ENCODE peak calls at places on chromosomes 13 and 19, in nine cellular contexts. I is endothelial cell, C is dorsolateral prefrontal cortex, S is psoas muscle, D is Calu3, V is kidney epithelial cell, U is cardiac muscle cell, Q is GM23338, A is MCF 10A. R is an unnamed sample.

GRCh38 chr13:110524484-110525254 is 36.9 kb downstream of the RAB20 start:
- DNase-seq in I (no peak), C (no peak), S (peak), D (peak), V (no peak), U (no peak), Q (no peak), A (peak), R (peak)

GRCh38 chr19:19499272-19499995 is 15.9 kb downstream of the TSSK6 start:
- DNase-seq in I (no peak), C (no peak), S (no peak), D (no peak), V (no peak), U (no peak), Q (no peak), A (no peak), R (no peak)

GRCh38 chr13:59957438-59957837 is 206.3 kb downstream of the DIAPH3 start:
- DNase-seq in I (no peak), C (no peak), S (no peak), D (no peak), V (no peak), U (no peak), Q (no peak), A (no peak), R (no peak)

GRCh38 chr19:50717026-50717723 is 2.4 kb downstream of the SHANK1 start:
- DNase-seq in I (no peak), C (no peak), S (no peak), D (no peak), V (no peak), U (no peak), Q (no peak), A (no peak), R (no peak)

GRCh38 chr13:101514695-101515275 is 62.3 kb downstream of the ITGBL1 start:
- DNase-seq in I (peak), C (no peak), S (no peak), D (peak), V (peak), U (peak), Q (peak), A (peak), R (peak)

GRCh38 chr13:33285420-33286124 is at the start of gene STARD13:
- DNase-seq in I (peak), C (peak), S (peak), D (peak), V (peak), U (peak), Q (peak), A (peak), R (peak)

GRCh38 chr19:11767633-11768133 is 883 bp downstream of the ZNF441 start:
- DNase-seq in I (no peak), C (peak), S (peak), D (peak), V (peak), U (peak), Q (peak), A (peak), R (peak)

GRCh38 chr13:27271572-27272096 is 1.0 kb downstream of the RASL11A start:
- DNase-seq in I (no peak), C (no peak), S (no peak), D (no peak), V (no peak), U (no peak), Q (no peak), A (no peak), R (no peak)

GRCh38 chr19:53467503-53468262 is at the start of gene ZNF813:
- DNase-seq in I (peak), C (peak), S (peak), D (no peak), V (peak), U (peak), Q (peak), A (peak), R (peak)

GRCh38 chr13:66805657-66806056 is 424.5 kb downstream of the PCDH9 start:
- DNase-seq in I (no peak), C (no peak), S (no peak), D (no peak), V (no peak), U (no peak), Q (no peak), A (peak), R (no peak)

GRCh38 chr13:30276178-30276577 is 31.2 kb downstream of the KATNAL1 start:
- DNase-seq in I (no peak), C (no peak), S (no peak), D (no peak), V (peak), U (no peak), Q (no peak), A (no peak), R (no peak)

GRCh38 chr13:113951246-113951999 is 22.5 kb downstream of the C13orf46 start:
- DNase-seq in I (peak), C (peak), S (peak), D (peak), V (no peak), U (peak), Q (peak), A (peak), R (peak)

GRCh38 chr19:56838930-56839664 is 1.4 kb downstream of the PEG3 start:
- DNase-seq in I (no peak), C (peak), S (peak), D (no peak), V (peak), U (no peak), Q (no peak), A (no peak), R (peak)

GRCh38 chr19:11480081-11480926 is 542 bp downstream of the ELAVL3 start:
- DNase-seq in I (no peak), C (no peak), S (no peak), D (no peak), V (no peak), U (no peak), Q (peak), A (no peak), R (no peak)

GRCh38 chr13:101258071-101258470 is 158.2 kb downstream of the NALCN start:
- DNase-seq in I (no peak), C (no peak), S (no peak), D (peak), V (peak), U (no peak), Q (peak), A (peak), R (peak)

GRCh38 chr13:112253631-112254030 is 122.5 kb upstream of the SPACA7 start:
- DNase-seq in I (no peak), C (no peak), S (no peak), D (no peak), V (no peak), U (no peak), Q (no peak), A (no peak), R (no peak)

GRCh38 chr13:31625115-31625514 is 114.2 kb upstream of the RXFP2 start:
- DNase-seq in I (no peak), C (no peak), S (no peak), D (no peak), V (peak), U (no peak), Q (no peak), A (no peak), R (no peak)

GRCh38 chr13:31755211-31755610 is 15.9 kb downstream of the RXFP2 start:
- DNase-seq in I (no peak), C (no peak), S (no peak), D (no peak), V (no peak), U (no peak), Q (no peak), A (no peak), R (no peak)

GRCh38 chr13:25231537-25231936 is 55.8 kb downstream of the MTMR6 start:
- DNase-seq in I (no peak), C (no peak), S (no peak), D (no peak), V (no peak), U (no peak), Q (no peak), A (no peak), R (no peak)

GRCh38 chr13:37208052-37208451 is 102.6 kb upstream of the CSNK1A1L start:
- DNase-seq in I (no peak), C (no peak), S (no peak), D (no peak), V (no peak), U (no peak), Q (no peak), A (no peak), R (no peak)

GRCh38 chr19:20964798-20965197 is 41.7 kb downstream of the ZNF85 start:
- DNase-seq in I (no peak), C (no peak), S (no peak), D (no peak), V (no peak), U (peak), Q (peak), A (no peak), R (peak)

GRCh38 chr13:101424381-101425155 is 8.3 kb upstream of the NALCN start:
- DNase-seq in I (no peak), C (peak), S (no peak), D (peak), V (no peak), U (no peak), Q (no peak), A (no peak), R (no peak)

GRCh38 chr13:26921918-26922317 is 161.3 kb upstream of the GPR12 start:
- DNase-seq in I (no peak), C (no peak), S (no peak), D (no peak), V (no peak), U (no peak), Q (no peak), A (no peak), R (no peak)

GRCh38 chr13:22569830-22570229 is 610.9 kb upstream of the SGCG start:
- DNase-seq in I (no peak), C (no peak), S (no peak), D (no peak), V (no peak), U (no peak), Q (no peak), A (no peak), R (no peak)

GRCh38 chr13:101139076-101139475 is 277.2 kb downstream of the NALCN start:
- DNase-seq in I (no peak), C (no peak), S (no peak), D (no peak), V (peak), U (no peak), Q (no peak), A (peak), R (no peak)

GRCh38 chr19:14516048-14516534 is 2.1 kb downstream of the DNAJB1 start:
- DNase-seq in I (no peak), C (no peak), S (no peak), D (no peak), V (no peak), U (no peak), Q (peak), A (no peak), R (no peak)

GRCh38 chr19:38290631-38291147 is 13.4 kb upstream of the C19orf33 start:
- DNase-seq in I (no peak), C (peak), S (no peak), D (peak), V (peak), U (no peak), Q (no peak), A (peak), R (no peak)

GRCh38 chr13:24627090-24627714 is 53.0 kb upstream of the ATP12A start:
- DNase-seq in I (peak), C (no peak), S (no peak), D (no peak), V (no peak), U (peak), Q (peak), A (no peak), R (no peak)

GRCh38 chr19:19820774-19821315 is 705 bp downstream of the ZNF506 start:
- DNase-seq in I (no peak), C (no peak), S (no peak), D (no peak), V (no peak), U (peak), Q (no peak), A (no peak), R (peak)

GRCh38 chr13:101654916-101655315 is 202.4 kb downstream of the ITGBL1 start:
- DNase-seq in I (no peak), C (no peak), S (no peak), D (no peak), V (no peak), U (no peak), Q (no peak), A (peak), R (no peak)

GRCh38 chr13:53137777-53138176 is 109.2 kb downstream of the OLFM4 start:
- DNase-seq in I (no peak), C (no peak), S (no peak), D (no peak), V (no peak), U (no peak), Q (no peak), A (peak), R (no peak)

GRCh38 chr19:10651821-10652220 is 2.3 kb upstream of the ILF3 start:
- DNase-seq in I (no peak), C (no peak), S (no peak), D (no peak), V (no peak), U (no peak), Q (no peak), A (no peak), R (no peak)

GRCh38 chr13:109496216-109496615 is 290.2 kb downstream of the IRS2 start:
- DNase-seq in I (no peak), C (no peak), S (no peak), D (no peak), V (no peak), U (no peak), Q (no peak), A (no peak), R (no peak)

GRCh38 chr19:38893341-38893771 is 6.1 kb downstream of the SIRT2 start:
- DNase-seq in I (no peak), C (no peak), S (peak), D (no peak), V (no peak), U (no peak), Q (no peak), A (no peak), R (no peak)

GRCh38 chr13:80199067-80199466 is 141.9 kb downstream of the SPRY2 start:
- DNase-seq in I (no peak), C (no peak), S (no peak), D (no peak), V (no peak), U (no peak), Q (no peak), A (no peak), R (no peak)

GRCh38 chr13:48571121-48571901 is 38.4 kb upstream of the RCBTB2 start:
- DNase-seq in I (no peak), C (no peak), S (no peak), D (no peak), V (no peak), U (peak), Q (no peak), A (no peak), R (no peak)

GRCh38 chr19:35204799-35205732 is 23.5 kb downstream of the FAM187B start:
- DNase-seq in I (no peak), C (no peak), S (no peak), D (no peak), V (no peak), U (no peak), Q (peak), A (no peak), R (peak)

DNA sequence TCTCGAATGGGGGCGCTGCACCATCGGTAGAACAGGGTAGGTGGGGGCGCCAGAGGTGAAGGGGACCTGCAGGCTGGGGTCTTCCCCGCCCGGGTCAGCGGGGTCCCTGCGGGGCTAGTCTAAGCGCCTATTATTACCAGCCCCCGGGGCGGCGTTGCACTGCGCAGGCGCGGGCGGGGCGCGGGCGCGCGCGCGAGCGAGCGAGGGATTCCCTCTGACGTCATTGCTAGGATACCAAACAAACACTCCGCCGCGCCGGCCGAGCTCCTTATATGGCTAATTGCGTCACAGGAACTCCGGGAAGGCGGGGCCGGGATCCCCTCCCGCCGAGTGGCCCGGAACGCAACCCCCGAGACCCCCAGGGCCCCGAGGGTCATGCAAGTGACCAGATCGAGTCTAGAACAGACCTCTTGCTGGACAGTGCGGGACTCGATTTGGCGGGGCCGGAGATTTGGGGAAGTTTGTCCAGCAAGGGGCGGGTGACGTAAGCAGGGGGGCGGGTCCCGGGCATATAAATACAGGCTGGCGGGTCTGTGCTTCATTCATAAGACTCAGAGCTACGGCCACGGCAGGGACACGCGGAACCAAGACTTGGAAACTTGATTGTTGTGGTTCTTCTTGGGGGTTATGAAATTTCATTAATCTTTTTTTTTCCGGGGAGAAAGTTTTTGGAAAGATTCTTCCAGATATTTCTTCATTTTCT is at the start of gene FOSB:
- DNase-seq in I (peak), C (peak), S (peak), D (peak), V (no peak), U (peak), Q (peak), A (peak), R (peak)
- TF ChIP-seq CTCF in I (no peak), C (no peak), S (no peak), D (no peak), V (no peak), U (peak), Q (peak), A (no peak), R (no peak)

GRCh38 chr13:74040200-74040599 is 94.0 kb downstream of the KLF12 start:
- DNase-seq in I (peak), C (no peak), S (peak), D (peak), V (no peak), U (peak), Q (peak), A (peak), R (peak)
- TF ChIP-seq CTCF in I (peak), C (peak), S (peak), D (no peak), V (peak), U (peak), Q (peak), A (peak), R (peak)

DNA sequence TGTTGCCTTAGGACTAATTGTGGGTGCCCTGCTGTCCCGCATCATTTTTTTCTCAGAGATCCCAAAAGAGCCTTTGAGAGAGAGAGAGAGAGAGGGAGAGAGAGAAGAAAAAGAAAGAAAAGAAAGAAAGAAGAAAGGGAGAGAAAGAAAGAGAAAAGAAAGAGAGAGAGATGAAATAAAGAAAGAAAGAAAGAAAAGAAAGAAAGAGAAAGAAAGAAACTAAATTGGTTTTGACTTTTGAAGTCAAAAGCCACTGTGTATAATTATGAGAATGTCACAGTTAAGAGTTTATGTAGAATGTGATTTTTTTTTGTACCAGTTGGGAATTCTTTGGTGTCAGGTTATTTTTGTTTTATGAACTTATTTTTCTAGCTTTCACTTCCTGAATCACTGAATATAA is 43.4 kb upstream of the AKAP11 start:
- DNase-seq in I (no peak), C (no peak), S (no peak), D (no peak), V (no peak), U (no peak), Q (no peak), A (no peak), R (no peak)
- TF ChIP-seq CTCF in I (no peak), C (no peak), S (no peak), D (no peak), V (no peak), U (no peak), Q (no peak), A (no peak), R (peak)

GRCh38 chr19:7312816-7313215 is 18.6 kb upstream of the INSR start:
- DNase-seq in I (no peak), C (no peak), S (no peak), D (no peak), V (no peak), U (no peak), Q (no peak), A (no peak), R (no peak)

DNA sequence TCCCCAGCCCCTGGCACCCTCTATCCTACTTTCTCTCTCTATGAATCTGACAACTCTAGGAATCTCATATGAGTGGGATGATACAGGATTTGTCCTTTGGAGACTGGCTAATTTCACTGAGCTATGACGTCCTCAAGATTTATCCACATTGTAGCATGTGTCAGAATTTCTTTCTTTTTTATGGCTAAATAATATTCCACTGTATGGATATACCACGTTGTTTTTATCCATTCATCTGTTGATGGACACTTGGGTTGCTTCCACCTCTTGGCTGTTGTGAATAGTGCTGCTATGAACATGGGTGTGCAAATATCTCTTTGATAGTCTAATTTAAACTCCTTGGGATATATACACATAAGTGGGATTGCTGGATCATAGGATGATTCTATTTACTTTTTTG is 24.0 kb upstream of the INSR start:
- DNase-seq in I (no peak), C (no peak), S (no peak), D (no peak), V (no peak), U (no peak), Q (no peak), A (no peak), R (no peak)
- TF ChIP-seq CTCF in I (no peak), C (no peak), S (no peak), D (no peak), V (no peak), U (no peak), Q (no peak), A (no peak), R (no peak)

GRCh38 chr19:2064788-2065524 is 13.9 kb upstream of the MKNK2 start:
- DNase-seq in I (no peak), C (peak), S (peak), D (no peak), V (no peak), U (no peak), Q (no peak), A (no peak), R (no peak)
- TF ChIP-seq CTCF in I (no peak), C (no peak), S (peak), D (no peak), V (no peak), U (no peak), Q (no peak), A (no peak), R (no peak)

GRCh38 chr13:39035204-39035603 is 2.7 kb downstream of the PROSER1 start:
- DNase-seq in I (no peak), C (no peak), S (no peak), D (no peak), V (no peak), U (no peak), Q (peak), A (no peak), R (no peak)
- TF ChIP-seq CTCF in I (no peak), C (no peak), S (no peak), D (no peak), V (no peak), U (no peak), Q (no peak), A (no peak), R (no peak)

DNA sequence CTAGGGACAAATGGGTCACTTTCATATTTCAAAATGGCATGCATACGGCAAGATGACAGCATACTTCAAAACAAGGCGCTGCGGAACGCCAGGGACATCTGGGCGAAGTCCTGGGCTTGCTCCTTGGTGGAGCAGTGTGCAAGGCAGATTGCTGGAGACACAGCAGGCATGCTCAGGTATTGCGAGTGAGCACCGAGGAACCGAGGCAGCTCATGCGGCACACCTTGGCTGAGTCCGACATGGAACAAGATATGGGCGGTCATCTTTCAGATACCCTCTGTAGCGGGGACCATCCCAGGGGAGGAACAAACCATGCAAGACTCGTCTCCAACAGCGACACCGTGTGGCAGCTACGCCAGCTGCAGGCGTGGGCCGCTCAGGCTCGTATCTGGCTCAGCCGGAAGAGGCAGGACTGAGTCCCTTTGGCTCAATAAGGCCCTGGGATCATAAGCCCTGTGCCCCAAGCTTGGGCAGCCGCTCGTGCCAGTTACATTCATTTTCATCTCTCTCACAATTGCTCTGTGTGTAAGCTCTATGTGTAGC is 112.4 kb downstream of the NUFIP1 start:
- DNase-seq in I (peak), C (no peak), S (no peak), D (no peak), V (no peak), U (peak), Q (peak), A (no peak), R (peak)
- TF ChIP-seq CTCF in I (peak), C (no peak), S (no peak), D (no peak), V (peak), U (peak), Q (peak), A (peak), R (peak)